ENCODE peak calls at places on chromosomes 4 and X, in six cellular contexts. F, T, X, K, G and V are unnamed samples. For H3K4me1 and H3K36me3, the result is how much of the 10 kb centered on the place peaks cover.

GRCh38 chr4:75003979-75004378 is 71.1 kb downstream of the PARM1 start:
- DNase-seq in F (no peak), T (no peak), X (no peak), K (no peak), G (no peak), V (no peak)

GRCh38 chr4:41656572-41657301 is 91.8 kb downstream of the PHOX2B start:
- DNase-seq in F (no peak), T (no peak), X (no peak), K (no peak), G (no peak), V (no peak)

GRCh38 chrX:150312931-150313330 is 50.2 kb upstream of the MAMLD1 start:
- DNase-seq in F (no peak), T (no peak), X (no peak), K (no peak), G (no peak), V (no peak)

GRCh38 chr4:59818656-59819055 is 1381.5 kb upstream of the ADGRL3 start:
- DNase-seq in F (no peak), T (no peak), X (no peak), K (no peak), G (no peak), V (no peak)

GRCh38 chrX:13396887-13397286 is 77.0 kb upstream of the ATXN3L start:
- DNase-seq in F (no peak), T (no peak), X (no peak), K (no peak), G (no peak), V (no peak)

GRCh38 chrX:46627044-46627443 is 53.5 kb downstream of the CHST7 start:
- DNase-seq in F (no peak), T (no peak), X (no peak), K (no peak), G (no peak), V (no peak)

GRCh38 chrX:10648608-10649007 is 28.2 kb upstream of the MID1 start:
- DNase-seq in F (no peak), T (no peak), X (no peak), K (no peak), G (peak), V (no peak)

GRCh38 chr4:1777822-1778641 is 15.1 kb upstream of the FGFR3 start:
- DNase-seq in F (no peak), T (no peak), X (no peak), K (no peak), G (peak), V (peak)

GRCh38 chr4:185958094-185958493 is 110.9 kb upstream of the TLR3 start:
- DNase-seq in F (no peak), T (no peak), X (no peak), K (no peak), G (no peak), V (no peak)

DNA sequence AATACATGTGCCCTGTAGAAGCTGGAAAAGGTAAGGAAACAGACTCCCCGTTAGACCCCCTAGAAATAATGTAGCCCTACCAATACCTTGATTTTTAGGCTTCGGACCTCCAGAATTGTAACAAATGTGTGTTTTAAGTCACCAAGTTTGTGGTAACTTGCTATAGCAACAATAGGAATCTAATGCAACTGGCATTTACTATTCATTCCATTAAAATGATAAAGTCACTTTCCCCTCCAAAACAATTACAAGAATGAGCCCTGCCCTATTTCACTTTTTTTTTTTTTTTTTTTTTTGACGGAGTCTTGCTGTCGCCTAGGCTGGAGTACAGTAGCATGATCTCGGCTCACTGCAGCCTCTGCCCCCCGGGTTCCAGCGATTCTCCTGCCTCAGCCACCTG is 3.5 kb upstream of the DDX60L start:
- DNase-seq in F (no peak), T (no peak), X (no peak), K (no peak), G (no peak), V (no peak)
- H3K4me1 ChIP-seq in F (under half), T (under half), X (under half), K (under half), G (under half), V (under half)

DNA sequence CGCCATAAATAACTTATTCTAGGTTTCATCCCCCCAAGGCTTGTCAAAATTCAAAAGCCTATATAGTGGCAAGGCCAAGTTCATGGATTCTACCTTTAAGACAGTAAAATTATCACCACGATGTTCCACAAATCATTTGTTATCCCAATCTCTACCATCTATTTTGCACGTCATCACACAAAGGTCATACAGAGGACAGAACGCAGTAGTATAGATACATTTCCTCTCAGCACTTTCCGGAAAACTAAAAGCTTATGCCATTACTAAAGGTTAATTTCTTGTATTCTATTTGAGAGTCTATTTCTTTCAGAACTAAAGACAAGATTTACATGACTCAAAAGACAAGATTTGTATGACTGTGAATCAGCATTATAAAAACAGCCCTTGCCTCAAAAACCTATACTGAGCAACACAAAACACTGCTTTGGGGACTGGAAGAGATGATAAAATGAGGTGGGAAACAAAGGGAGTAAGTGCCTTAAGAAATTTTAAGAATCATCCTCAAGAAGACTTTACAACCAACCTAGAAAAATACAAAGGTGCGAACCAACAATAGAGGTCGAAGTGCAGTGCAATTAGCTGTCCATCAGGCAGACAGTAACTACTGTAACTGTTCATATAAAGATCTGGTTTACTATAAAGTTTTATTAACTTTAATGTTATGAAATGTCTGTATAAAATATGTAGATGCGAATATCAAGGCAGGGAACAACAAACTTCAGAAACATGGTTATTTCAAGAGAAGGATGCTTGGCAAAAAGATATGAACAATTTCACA is 7.6 kb downstream of the UBE2D3 start:
- DNase-seq in F (no peak), T (no peak), X (no peak), K (peak), G (no peak), V (no peak)
- H3K36me3 ChIP-seq in F (under half), T (half or more), X (under half), K (under half), G (under half), V (under half)

GRCh38 chrX:17412692-17413091 is 37.7 kb downstream of the NHS start:
- DNase-seq in F (no peak), T (no peak), X (no peak), K (no peak), G (no peak), V (no peak)
- H3K4me1 ChIP-seq in F (under half), T (under half), X (under half), K (under half), G (under half), V (under half)

GRCh38 chr4:67624939-67625338 is 66.4 kb downstream of the STAP1 start:
- DNase-seq in F (no peak), T (no peak), X (no peak), K (no peak), G (no peak), V (no peak)
- H3K36me3 ChIP-seq in F (under half), T (half or more), X (under half), K (under half), G (under half), V (under half)

GRCh38 chrX:136667446-136668168 is 19.6 kb downstream of the CD40LG start:
- DNase-seq in F (no peak), T (no peak), X (no peak), K (no peak), G (no peak), V (no peak)

GRCh38 chrX:136665258-136665900 is 17.4 kb downstream of the CD40LG start:
- DNase-seq in F (no peak), T (peak), X (no peak), K (no peak), G (no peak), V (no peak)

GRCh38 chrX:136662104-136662503 is 14.1 kb downstream of the CD40LG start:
- DNase-seq in F (no peak), T (no peak), X (no peak), K (no peak), G (no peak), V (no peak)

GRCh38 chrX:136662976-136663375 is 15.0 kb downstream of the CD40LG start:
- DNase-seq in F (no peak), T (no peak), X (no peak), K (no peak), G (no peak), V (no peak)

DNA sequence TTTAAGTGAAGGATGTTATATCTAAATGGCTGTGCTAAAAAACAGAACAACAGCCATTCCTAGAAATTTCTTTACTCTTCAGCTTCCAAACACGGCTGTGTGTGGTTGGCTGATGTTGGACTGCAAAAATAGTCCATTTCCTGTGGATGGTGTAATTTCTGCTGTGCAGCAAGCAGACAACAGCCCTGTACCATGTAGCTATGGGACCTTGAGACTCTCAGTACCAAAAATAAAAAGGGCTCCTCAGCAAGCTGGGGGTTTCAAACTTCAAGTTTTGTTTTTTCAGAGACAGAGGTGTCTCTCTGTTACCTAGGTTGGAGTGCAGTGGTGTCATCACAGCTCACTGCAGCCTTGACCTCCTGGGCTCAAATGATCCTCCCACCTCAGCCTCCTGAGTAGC is 18.1 kb downstream of the CD40LG start:
- DNase-seq in F (no peak), T (peak), X (no peak), K (no peak), G (no peak), V (no peak)
- H3K4me1 ChIP-seq in F (under half), T (under half), X (under half), K (under half), G (under half), V (under half)

DNA sequence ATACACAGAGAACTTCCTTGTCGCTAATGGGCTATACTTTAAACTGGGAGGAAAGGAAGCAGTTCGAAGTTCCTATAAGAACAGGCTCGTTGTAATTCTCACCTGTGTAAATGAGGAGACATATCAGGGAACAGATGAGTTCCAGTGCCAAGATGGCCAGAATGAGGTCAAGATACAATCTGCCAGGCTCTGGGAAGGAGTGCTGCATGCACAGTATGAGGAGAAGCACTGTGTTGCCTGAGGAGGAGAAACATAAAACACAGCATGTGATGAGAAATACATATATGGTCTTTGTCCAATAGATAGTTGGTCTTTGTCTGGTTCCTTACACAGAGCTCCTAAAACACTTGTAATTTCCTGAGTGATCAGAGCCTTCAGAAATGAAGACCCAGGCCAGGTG is 24.3 kb downstream of the TMEM192 start:
- DNase-seq in F (no peak), T (no peak), X (no peak), K (no peak), G (no peak), V (no peak)
- H3K36me3 ChIP-seq in F (under half), T (half or more), X (under half), K (under half), G (under half), V (under half)

GRCh38 chr4:136438645-136439044 is 1093.6 kb downstream of the PCDH18 start:
- DNase-seq in F (no peak), T (no peak), X (no peak), K (no peak), G (no peak), V (no peak)

GRCh38 chr4:136443006-136443405 is 1089.3 kb downstream of the PCDH18 start:
- DNase-seq in F (no peak), T (no peak), X (no peak), K (no peak), G (no peak), V (no peak)

GRCh38 chr4:136441629-136442282 is 1090.5 kb downstream of the PCDH18 start:
- DNase-seq in F (no peak), T (no peak), X (no peak), K (no peak), G (no peak), V (no peak)

DNA sequence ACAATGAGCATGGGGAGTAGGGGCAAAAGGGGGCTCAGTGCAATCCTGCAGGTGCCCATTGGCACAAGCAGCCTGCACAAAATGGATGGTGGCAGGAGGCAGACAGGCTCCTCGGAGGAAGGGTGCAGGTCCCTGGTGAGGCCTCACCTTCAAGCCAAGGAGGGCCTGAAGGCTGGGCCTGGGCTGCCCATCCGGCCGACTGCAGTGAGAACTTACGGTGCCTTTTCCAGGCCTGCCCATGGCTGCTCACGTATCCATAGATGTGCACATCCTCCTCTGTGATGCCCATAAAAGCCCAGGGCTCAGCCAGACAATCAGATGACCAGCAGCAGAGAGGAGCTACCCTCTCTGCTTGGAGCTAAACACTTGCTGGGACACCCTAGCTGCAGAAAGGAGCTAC is 1089.8 kb downstream of the PCDH18 start:
- DNase-seq in F (no peak), T (no peak), X (no peak), K (no peak), G (no peak), V (no peak)
- H3K4me1 ChIP-seq in F (under half), T (under half), X (under half), K (under half), G (under half), V (under half)